ENCODE peak calls at places on chromosomes 1 and 21, in eight cellular contexts. S is endodermal cell, V is Karpas-422, Q is A549, L is cardiac muscle cell, M is transverse colon, R is kidney, D is OCI-LY7. K is an unnamed sample. For H3K4me1, the result is how much of the 10 kb centered on the place peaks cover.

GRCh38 chr1:209899948-209900347 is 38.1 kb upstream of the SYT14 start:
- DNase-seq in L (no peak), R (no peak), M (no peak), V (peak), D (peak), S (peak), Q (no peak), K (no peak)

GRCh38 chr1:159854101-159854692 is 8.3 kb downstream of the VSIG8 start:
- DNase-seq in L (peak), V (no peak), Q (peak), S (peak), M (peak), D (no peak), R (peak), K (peak)

GRCh38 chr1:156481527-156481926 is 19.0 kb downstream of the MEF2D start:
- DNase-seq in S (no peak), L (no peak), Q (no peak), R (no peak), M (no peak), D (no peak), V (peak), K (no peak)

GRCh38 chr1:164641353-164641730 is 82.4 kb downstream of the PBX1 start:
- DNase-seq in S (no peak), R (no peak), V (no peak), D (no peak), L (no peak), M (no peak), Q (no peak), K (no peak)

GRCh38 chr1:36511804-36512798 is 29.4 kb upstream of the CSF3R start:
- DNase-seq in V (no peak), S (peak), Q (no peak), L (no peak), M (no peak), D (no peak), R (no peak), K (no peak)

GRCh38 chr1:54391450-54392071 is 14.6 kb downstream of the SSBP3 start:
- DNase-seq in S (peak), Q (no peak), D (no peak), M (no peak), L (no peak), R (no peak), V (no peak), K (no peak)

GRCh38 chr1:115114308-115114707 is 25.0 kb upstream of the TSPAN2 start:
- DNase-seq in R (peak), D (no peak), V (no peak), L (peak), M (no peak), Q (no peak), S (no peak), K (peak)

GRCh38 chr21:41071410-41071809 is 96.5 kb upstream of the BACE2 start:
- DNase-seq in Q (no peak), M (no peak), L (no peak), D (peak), S (peak), V (peak), R (no peak), K (no peak)

GRCh38 chr1:90045853-90046563 is 51.1 kb downstream of the ZNF326 start:
- DNase-seq in Q (peak), S (peak), D (peak), R (no peak), L (peak), M (no peak), V (peak), K (no peak)

GRCh38 chr1:28594661-28595411 is 2.8 kb downstream of the RAB42 start:
- DNase-seq in S (peak), L (no peak), R (no peak), D (no peak), Q (no peak), V (no peak), M (no peak), K (no peak)

GRCh38 chr1:41664861-41665640 is 180.6 kb upstream of the EDN2 start:
- DNase-seq in M (no peak), V (no peak), R (peak), Q (peak), D (no peak), L (peak), S (peak), K (no peak)

GRCh38 chr1:175154595-175155472 is 37.7 kb downstream of the KIAA0040 start:
- DNase-seq in M (peak), S (peak), L (peak), Q (peak), D (peak), V (peak), R (peak), K (peak)

GRCh38 chr1:27979859-27980201 is 20.1 kb downstream of the XKR8 start:
- DNase-seq in V (no peak), Q (no peak), D (no peak), R (no peak), L (no peak), M (no peak), S (no peak), K (no peak)

GRCh38 chr1:45979778-45980176 is 152.7 kb downstream of the PIK3R3 start:
- DNase-seq in Q (no peak), M (peak), R (no peak), V (no peak), S (no peak), L (no peak), D (no peak), K (no peak)

GRCh38 chr1:89959070-89959654 is 35.7 kb upstream of the ZNF326 start:
- DNase-seq in R (no peak), S (no peak), V (no peak), Q (no peak), L (no peak), M (no peak), D (no peak), K (no peak)

GRCh38 chr1:3775498-3776230 is 3.1 kb downstream of the SMIM1 start:
- DNase-seq in D (peak), R (peak), M (peak), S (peak), L (peak), Q (peak), V (peak), K (no peak)

GRCh38 chr1:160739098-160739511 is at the start of gene SLAMF7:
- DNase-seq in V (no peak), Q (no peak), R (no peak), S (no peak), M (peak), L (no peak), D (no peak), K (no peak)

GRCh38 chr1:19960621-19961020 is 18.8 kb downstream of the PLA2G2A start:
- DNase-seq in D (peak), L (no peak), Q (no peak), S (peak), V (peak), R (no peak), M (no peak), K (no peak)

GRCh38 chr1:159341736-159342135 is 39.6 kb downstream of the FCER1A start:
- DNase-seq in L (no peak), S (no peak), Q (no peak), R (no peak), M (no peak), D (no peak), V (no peak), K (no peak)

GRCh38 chr1:76541618-76542017 is 325.7 kb upstream of the ST6GALNAC5 start:
- DNase-seq in M (no peak), R (no peak), D (no peak), L (no peak), S (no peak), Q (no peak), V (no peak), K (no peak)

GRCh38 chr1:28668956-28669719 is 554 bp downstream of the GMEB1 start:
- DNase-seq in V (peak), S (peak), R (peak), L (peak), D (peak), M (peak), Q (peak), K (no peak)

GRCh38 chr1:50779811-50780210 is 180.3 kb downstream of the FAF1 start:
- DNase-seq in R (no peak), M (no peak), S (no peak), L (no peak), V (peak), Q (no peak), D (peak), K (no peak)

GRCh38 chr1:245797592-245798366 is 643.0 kb downstream of the KIF26B start:
- DNase-seq in L (peak), V (peak), R (no peak), S (peak), D (peak), M (no peak), Q (no peak), K (no peak)

GRCh38 chr1:225882008-225882698 is at the start of gene TMEM63A:
- DNase-seq in S (peak), M (peak), V (peak), D (peak), R (peak), L (peak), Q (peak), K (peak)

GRCh38 chr1:9823693-9823942 is 147 bp downstream of the CLSTN1 start:
- DNase-seq in L (no peak), D (no peak), M (no peak), V (no peak), S (no peak), Q (no peak), R (no peak), K (no peak)
- H3K4me1 ChIP-seq in L (under half), D (under half), M (under half), V (half or more), S (under half), Q (under half), R (under half), K (under half)

DNA sequence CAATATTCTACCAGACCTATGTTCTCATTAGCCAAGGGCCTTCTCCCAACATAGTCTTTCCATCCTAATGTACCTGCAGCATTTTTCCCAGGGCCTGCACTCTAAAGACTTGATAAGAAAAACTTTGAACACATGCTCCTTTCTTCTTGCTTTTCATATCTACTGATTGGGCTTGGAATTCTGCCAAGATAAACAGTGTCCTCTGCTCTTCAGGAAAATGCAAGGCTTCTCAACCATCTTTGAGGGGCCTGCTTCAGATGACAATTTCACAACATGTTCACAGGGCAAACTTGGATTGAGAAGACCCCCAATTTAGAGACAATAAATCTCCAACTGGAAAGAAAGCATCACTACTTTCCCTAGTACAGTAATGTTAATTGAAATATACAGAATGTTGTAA is 25.8 kb upstream of the PPT1 start:
- DNase-seq in M (no peak), S (no peak), V (no peak), D (no peak), L (no peak), R (no peak), Q (no peak), K (no peak)
- H3K4me1 ChIP-seq in M (under half), S (under half), V (under half), D (under half), L (under half), R (under half), Q (under half), K (under half)

GRCh38 chr1:15455522-15455921 is 1.0 kb upstream of the CELA2A start:
- DNase-seq in S (no peak), D (no peak), M (no peak), L (peak), V (peak), Q (no peak), R (no peak), K (no peak)

GRCh38 chr1:15452216-15452615 is 4.3 kb upstream of the CELA2A start:
- DNase-seq in D (no peak), M (no peak), S (no peak), R (no peak), Q (no peak), L (no peak), V (no peak), K (peak)

GRCh38 chr1:15452866-15453571 is 3.5 kb upstream of the CELA2A start:
- DNase-seq in R (no peak), V (no peak), Q (no peak), M (no peak), L (peak), D (no peak), S (no peak), K (no peak)

GRCh38 chr1:15454256-15454655 is 2.3 kb upstream of the CELA2A start:
- DNase-seq in L (peak), Q (no peak), R (no peak), M (no peak), S (no peak), V (no peak), D (no peak), K (peak)

GRCh38 chr1:15453773-15454172 is 2.8 kb upstream of the CELA2A start:
- DNase-seq in D (no peak), V (no peak), L (no peak), M (no peak), S (no peak), R (no peak), Q (no peak), K (peak)
- H3K4me1 ChIP-seq in D (under half), V (under half), L (under half), M (under half), S (under half), R (under half), Q (under half), K (under half)

GRCh38 chr21:42186591-42186990 is 32.3 kb upstream of the ABCG1 start:
- DNase-seq in Q (no peak), D (no peak), R (no peak), M (no peak), S (no peak), L (no peak), V (no peak), K (no peak)
- H3K4me1 ChIP-seq in Q (under half), D (half or more), R (under half), M (under half), S (under half), L (under half), V (under half), K (under half)

GRCh38 chr1:18926315-18927081 is 24.1 kb upstream of the ALDH4A1 start:
- DNase-seq in Q (peak), S (no peak), L (peak), V (peak), M (peak), R (peak), D (peak), K (no peak)
- H3K4me1 ChIP-seq in Q (half or more), S (under half), L (under half), V (under half), M (under half), R (under half), D (under half), K (under half)

DNA sequence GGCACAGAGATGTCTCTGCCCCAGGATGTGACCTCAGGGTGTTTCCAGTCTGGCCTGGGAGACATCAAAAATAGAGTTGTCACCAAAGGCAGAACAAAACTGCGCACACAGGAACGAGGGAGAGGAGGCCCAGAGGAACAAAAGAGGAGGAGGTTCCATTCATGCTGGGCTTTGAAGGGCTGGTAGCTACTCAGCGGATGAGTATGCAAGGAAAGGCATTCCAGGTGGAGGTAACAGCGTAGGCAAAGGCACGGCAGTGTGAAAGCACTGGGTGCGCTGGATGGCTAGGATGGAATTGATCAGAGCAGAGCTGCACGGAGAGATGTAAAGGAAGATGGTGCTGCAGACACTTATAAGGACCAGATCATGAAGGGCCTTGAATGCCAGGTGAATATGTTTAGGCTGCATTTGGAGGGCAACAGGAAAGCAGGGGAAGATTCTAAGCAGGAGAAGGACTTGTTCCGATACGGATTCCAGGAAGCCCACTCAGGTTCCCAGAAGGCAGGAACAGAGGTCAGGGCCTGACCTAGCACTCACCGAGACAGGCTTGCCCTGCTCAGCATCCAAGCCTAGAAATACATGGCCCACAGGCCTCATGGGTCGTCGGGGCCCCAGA is 6.3 kb downstream of the COL16A1 start:
- DNase-seq in D (no peak), L (no peak), M (no peak), V (no peak), R (no peak), Q (no peak), S (no peak), K (no peak)
- H3K4me1 ChIP-seq in D (under half), L (under half), M (under half), V (under half), R (under half), Q (half or more), S (under half), K (under half)

GRCh38 chr1:201312298-201312697 is 29.0 kb downstream of the PKP1 start:
- DNase-seq in S (no peak), D (no peak), R (no peak), M (no peak), L (no peak), Q (no peak), V (no peak), K (no peak)
- H3K4me1 ChIP-seq in S (under half), D (under half), R (under half), M (under half), L (under half), Q (under half), V (under half), K (under half)

DNA sequence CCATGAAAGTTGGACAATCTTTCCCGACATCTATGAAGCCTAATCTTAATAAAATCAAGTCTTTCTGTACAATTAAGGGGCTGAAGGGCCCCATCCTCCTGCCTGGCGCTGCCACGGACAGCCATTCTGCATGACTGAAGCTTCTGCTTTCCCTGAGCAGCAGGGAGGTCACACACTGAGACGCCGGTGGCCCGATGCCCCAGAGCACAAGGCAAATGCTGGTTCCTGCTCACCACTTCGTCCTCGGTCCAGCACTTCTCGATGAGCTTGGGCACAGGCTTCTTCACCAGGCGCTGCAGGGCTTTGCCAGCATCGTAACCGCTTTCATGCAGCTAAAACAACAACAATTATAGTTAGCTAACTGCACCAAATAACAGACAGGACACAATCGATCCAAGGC is 147.8 kb downstream of the SLC45A1 start:
- DNase-seq in R (no peak), V (peak), Q (no peak), M (no peak), S (no peak), D (peak), L (no peak), K (no peak)
- H3K4me1 ChIP-seq in R (under half), V (under half), Q (under half), M (half or more), S (under half), D (half or more), L (under half), K (under half)

GRCh38 chr1:33335020-33335419 is 14.1 kb upstream of the A3GALT2 start:
- DNase-seq in R (no peak), V (no peak), L (peak), S (no peak), M (no peak), Q (no peak), D (no peak), K (no peak)
- H3K4me1 ChIP-seq in R (half or more), V (under half), L (under half), S (under half), M (half or more), Q (under half), D (under half), K (under half)

DNA sequence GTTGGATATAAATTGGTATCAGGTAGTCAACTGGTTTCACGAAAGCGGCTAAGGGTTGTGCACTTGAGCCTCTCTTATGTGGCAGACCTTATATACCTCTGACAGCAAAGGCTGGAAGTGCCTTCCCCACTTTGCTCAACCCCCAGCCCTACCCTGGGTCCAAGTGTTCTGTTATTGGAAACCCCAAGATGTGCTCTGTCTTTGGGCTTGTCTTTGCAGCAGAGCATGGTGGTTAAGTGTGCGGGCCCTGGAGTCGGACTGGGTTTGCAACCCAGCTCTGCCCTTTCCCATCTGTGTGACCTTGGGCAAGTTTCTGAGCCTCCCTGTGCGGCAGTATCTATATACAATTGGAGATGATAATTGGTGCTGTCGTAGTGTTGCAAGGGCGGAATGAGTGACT is 11.2 kb upstream of the IL10 start:
- DNase-seq in L (no peak), M (no peak), D (no peak), R (no peak), S (no peak), Q (no peak), V (no peak), K (no peak)
- H3K4me1 ChIP-seq in L (under half), M (under half), D (half or more), R (under half), S (under half), Q (under half), V (under half), K (under half)

K was measured in pancreas.